ENCODE peak calls at places on chromosomes 6 and 20, in four cellular contexts. B is adrenal gland, A is Peyer's patch, Y is right lobe of liver. T is an unnamed sample. For H3K9me3 and H3K4me1, the result is how much of the 10 kb centered on the place peaks cover.

GRCh38 chr6:123456836-123457235 is 179.9 kb downstream of the TRDN start:
- DNase-seq in B (no peak), A (no peak), Y (no peak), T (no peak)

GRCh38 chr6:43860285-43860684 is 90.3 kb downstream of the VEGFA start:
- DNase-seq in B (no peak), A (peak), Y (no peak), T (no peak)

GRCh38 chr20:2840967-2841531 is 504 bp downstream of the VPS16 start:
- DNase-seq in B (peak), A (peak), Y (peak), T (peak)

GRCh38 chr20:19692685-19693119 is 65.4 kb upstream of the RIN2 start:
- DNase-seq in B (peak), A (peak), Y (peak), T (peak)

GRCh38 chr6:135812085-135812526 is 39.4 kb upstream of the PDE7B start:
- DNase-seq in B (no peak), A (no peak), Y (no peak), T (no peak)

GRCh38 chr6:93581371-93581770 is 162.0 kb upstream of the EPHA7 start:
- DNase-seq in B (no peak), A (no peak), Y (no peak), T (no peak)

GRCh38 chr6:128827675-128828464 is 55.1 kb upstream of the LAMA2 start:
- DNase-seq in B (no peak), A (no peak), Y (no peak), T (no peak)

GRCh38 chr6:27066381-27066780 is 181.1 kb upstream of the PRSS16 start:
- DNase-seq in B (no peak), A (no peak), Y (no peak), T (no peak)

GRCh38 chr6:167688123-167688522 is 138.6 kb upstream of the AFDN start:
- DNase-seq in B (no peak), A (no peak), Y (no peak), T (no peak)

GRCh38 chr20:44959082-44959895 is 908 bp downstream of the TOMM34 start:
- DNase-seq in B (peak), A (no peak), Y (no peak), T (peak)

GRCh38 chr6:118313208-118313607 is 234.9 kb upstream of the PLN start:
- DNase-seq in B (no peak), A (no peak), Y (no peak), T (no peak)

GRCh38 chr20:22582960-22583772 is 1.2 kb downstream of the FOXA2 start:
- DNase-seq in B (no peak), A (peak), Y (no peak), T (no peak)

GRCh38 chr20:4569092-4569491 is 152.6 kb upstream of the PRND start:
- DNase-seq in B (no peak), A (no peak), Y (no peak), T (no peak)

GRCh38 chr6:27279513-27280063 is 32.1 kb downstream of the PRSS16 start:
- DNase-seq in B (no peak), A (no peak), Y (no peak), T (no peak)

GRCh38 chr6:138571585-138572199 is 72.4 kb upstream of the NHSL1 start:
- DNase-seq in B (no peak), A (no peak), Y (no peak), T (no peak)

GRCh38 chr20:39800548-39800947 is 838.4 kb downstream of the DHX35 start:
- DNase-seq in B (peak), A (no peak), Y (no peak), T (no peak)

GRCh38 chr6:105896052-105896820 is 189.9 kb upstream of the PRDM1 start:
- DNase-seq in B (no peak), A (no peak), Y (no peak), T (peak)

GRCh38 chr20:11144114-11144513 is 470.3 kb upstream of the JAG1 start:
- DNase-seq in B (no peak), A (no peak), Y (no peak), T (no peak)

GRCh38 chr6:42294759-42295158 is 77.1 kb upstream of the MRPS10 start:
- DNase-seq in B (peak), A (peak), Y (no peak), T (no peak)

GRCh38 chr6:167762259-167762962 is 64.3 kb upstream of the AFDN start:
- DNase-seq in B (no peak), A (no peak), Y (peak), T (peak)

GRCh38 chr6:32886674-32887383 is 32.8 kb downstream of the PSMB9 start:
- DNase-seq in B (peak), A (no peak), Y (no peak), T (peak)

GRCh38 chr6:85674604-85675003 is 31.9 kb upstream of the SYNCRIP start:
- DNase-seq in B (no peak), A (no peak), Y (no peak), T (no peak)

GRCh38 chr6:21556968-21557721 is 36.4 kb upstream of the SOX4 start:
- DNase-seq in B (no peak), A (no peak), Y (no peak), T (no peak)

GRCh38 chr20:32439132-32439829 is 81.2 kb downstream of the ASXL1 start:
- DNase-seq in B (no peak), A (no peak), Y (no peak), T (peak)

GRCh38 chr20:37527638-37528441 is at the start of gene BLCAP:
- DNase-seq in B (peak), A (peak), Y (peak), T (peak)

GRCh38 chr20:31879143-31879987 is 8.9 kb downstream of the TTLL9 start:
- DNase-seq in B (peak), A (peak), Y (peak), T (peak)

GRCh38 chr6:99590728-99591672 is 15.6 kb upstream of the PRDM13 start:
- DNase-seq in B (no peak), A (peak), Y (no peak), T (no peak)

GRCh38 chr6:28606424-28607391 is 81.0 kb downstream of the GPX5 start:
- DNase-seq in B (peak), A (no peak), Y (no peak), T (peak)

GRCh38 chr6:35426074-35426473 is 26.1 kb upstream of the FANCE start:
- DNase-seq in B (no peak), A (no peak), Y (no peak), T (peak)

GRCh38 chr20:61880706-61881105 is 185.0 kb downstream of the TAF4 start:
- DNase-seq in B (no peak), A (no peak), Y (no peak), T (no peak)

GRCh38 chr6:14550817-14551216 is 433.2 kb downstream of the CD83 start:
- DNase-seq in B (peak), A (no peak), Y (no peak), T (peak)

GRCh38 chr6:54244430-54244829 is 63.8 kb upstream of the TINAG start:
- DNase-seq in B (no peak), A (no peak), Y (no peak), T (no peak)

GRCh38 chr6:1496092-1496491 is 106.7 kb downstream of the FOXF2 start:
- DNase-seq in B (no peak), A (no peak), Y (no peak), T (no peak)

GRCh38 chr20:19300395-19300794 is 88.0 kb downstream of the SLC24A3 start:
- DNase-seq in B (no peak), A (no peak), Y (no peak), T (no peak)

GRCh38 chr6:117381749-117382148 is 44.0 kb downstream of the ROS1 start:
- DNase-seq in B (no peak), A (no peak), Y (no peak), T (no peak)

GRCh38 chr6:40500227-40500626 is 86.9 kb downstream of the LRFN2 start:
- DNase-seq in B (no peak), A (no peak), Y (no peak), T (no peak)

GRCh38 chr6:155693573-155694428 is 238.2 kb upstream of the NOX3 start:
- DNase-seq in B (no peak), A (no peak), Y (no peak), T (no peak)

GRCh38 chr6:63787021-63787420 is 151.4 kb downstream of the PHF3 start:
- DNase-seq in B (no peak), A (no peak), Y (no peak), T (no peak)

GRCh38 chr20:49280463-49281058 is 2.7 kb upstream of the ZNFX1 start:
- DNase-seq in B (no peak), A (no peak), Y (no peak), T (no peak)
- H3K9me3 ChIP-seq in B (under half), A (under half), Y (under half), T (under half)

DNA sequence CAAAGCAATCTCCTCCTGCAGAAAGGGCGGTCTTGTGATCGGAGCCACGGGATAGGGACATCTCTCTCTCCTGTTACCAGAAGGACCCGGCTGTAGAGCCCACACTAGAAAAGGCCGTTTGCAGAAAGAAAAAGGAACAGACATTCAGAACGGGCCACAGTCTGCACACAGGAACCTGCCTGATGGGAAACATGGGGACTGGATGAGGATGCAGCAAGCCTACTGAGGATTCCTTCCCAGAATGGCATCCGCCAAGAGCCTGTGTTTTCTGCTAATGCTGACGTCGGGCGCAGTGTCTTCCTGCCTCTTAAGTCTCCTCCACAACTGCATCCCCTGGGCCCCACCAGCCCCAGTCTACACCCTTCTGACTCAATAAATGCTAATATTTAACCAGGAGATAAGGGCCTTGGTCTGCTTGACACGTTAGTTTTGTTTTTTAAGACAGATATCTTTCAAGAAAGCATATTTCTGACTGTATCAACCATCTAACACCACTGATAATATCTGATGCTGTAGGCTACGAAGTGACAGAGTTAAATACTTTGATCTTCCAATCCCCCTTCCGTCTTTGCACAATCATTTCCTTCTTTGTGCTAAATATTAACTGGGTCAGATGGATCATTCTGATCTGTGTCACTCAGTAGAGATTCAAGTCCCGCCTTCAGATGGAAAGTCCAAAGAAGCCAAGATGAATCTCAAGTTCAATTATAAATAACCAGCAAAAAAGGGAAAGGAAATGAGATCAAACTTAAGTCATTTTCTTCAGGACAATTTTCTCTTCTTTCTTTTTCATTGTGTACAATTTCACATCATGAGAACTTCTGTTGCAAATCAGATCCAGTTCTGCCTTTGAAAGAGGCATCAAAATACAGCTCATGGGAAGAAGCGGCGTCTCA is 20.7 kb downstream of the FAM50B start:
- DNase-seq in B (no peak), A (peak), Y (no peak), T (no peak)
- TF ChIP-seq POLR2A in B (no peak), A (no peak), Y (no peak), T (no peak)

DNA sequence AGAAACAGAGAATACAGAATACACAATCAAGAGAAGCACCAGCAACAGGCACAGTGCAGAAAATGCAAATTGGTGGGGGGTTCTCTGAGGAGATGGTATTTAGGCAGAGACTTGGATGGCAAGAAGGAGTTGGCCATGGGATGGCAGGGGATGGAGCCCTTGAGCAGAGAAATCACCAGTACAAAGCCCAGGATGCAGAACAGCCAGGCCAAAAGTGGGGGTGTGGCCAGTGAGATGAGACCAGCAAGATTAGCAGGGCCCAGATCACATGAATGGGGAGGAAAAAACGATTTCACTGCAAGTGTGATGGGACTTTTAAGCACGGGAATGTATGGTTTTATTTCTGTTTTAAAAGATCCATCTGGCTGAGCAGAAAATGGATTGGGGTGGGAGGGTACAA is 63.4 kb downstream of the TRAM2 start:
- DNase-seq in B (no peak), A (no peak), Y (no peak), T (no peak)
- H3K4me1 ChIP-seq in B (under half), A (under half), Y (under half), T (half or more)

GRCh38 chr20:49282584-49283171 is 4.8 kb upstream of the ZNFX1 start:
- DNase-seq in B (no peak), A (no peak), Y (no peak), T (no peak)
- H3K9me3 ChIP-seq in B (under half), A (under half), Y (under half), T (under half)